ENCODE peak calls at places on chromosomes 3 and 15, in seven cellular contexts. B, Q, K, O, H, T and W are unnamed samples.

GRCh38 chr15:77921664-77922063 is 155.8 kb downstream of the TBC1D2B start:
- DNase-seq in O (no peak), Q (no peak), T (no peak), B (no peak), H (no peak), K (peak; percentile 5), W (peak; percentile 2)

GRCh38 chr3:79906106-79906505 is 138.3 kb upstream of the ROBO1 start:
- DNase-seq in H (no peak), T (no peak), B (no peak), Q (no peak), O (no peak), K (no peak), W (no peak)

GRCh38 chr15:79943820-79944219 is 27.2 kb downstream of the BCL2A1 start:
- DNase-seq in O (peak; percentile 92), H (no peak), K (no peak), T (no peak), Q (no peak), B (no peak), W (no peak)

GRCh38 chr15:58179741-58180381 is 41.7 kb downstream of the AQP9 start:
- DNase-seq in K (no peak), Q (no peak), O (peak; percentile 19), B (no peak), H (no peak), T (no peak), W (no peak)

GRCh38 chr3:50390523-50391177 is 31.3 kb upstream of the TMEM115 start:
- DNase-seq in O (no peak), H (peak; percentile 26), Q (peak; percentile 69), K (peak; percentile 89), B (no peak), T (no peak), W (peak; percentile 32)

GRCh38 chr3:143445118-143445517 is 325.5 kb downstream of the CHST2 start:
- DNase-seq in K (no peak), Q (no peak), T (no peak), B (no peak), O (peak; percentile 51), H (no peak), W (no peak)

GRCh38 chr15:62348528-62349087 is 183.5 kb upstream of the C2CD4B start:
- DNase-seq in T (no peak), Q (no peak), H (no peak), B (no peak), O (no peak), K (no peak), W (no peak)

GRCh38 chr15:83112233-83112958 is 5.0 kb downstream of the TM6SF1 start:
- DNase-seq in Q (no peak), K (peak; percentile 41), O (peak; percentile 95), H (no peak), B (no peak), T (no peak), W (peak; percentile 33)

GRCh38 chr3:78494831-78495230 is 1273.0 kb downstream of the ROBO1 start:
- DNase-seq in H (no peak), T (no peak), K (no peak), Q (no peak), B (no peak), O (no peak), W (no peak)

GRCh38 chr3:196650740-196651311 is 11.3 kb downstream of the NRROS start:
- DNase-seq in H (peak; percentile 33), B (no peak), O (peak; percentile 98), Q (peak; percentile 51), K (peak; percentile 48), T (peak; percentile 71), W (peak; percentile 67)

GRCh38 chr15:100256985-100257650 is 84.7 kb downstream of the ADAMTS17 start:
- DNase-seq in H (no peak), T (no peak), K (no peak), O (no peak), Q (no peak), B (no peak), W (no peak)

GRCh38 chr3:101573449-101574387 is at the start of gene PCNP:
- DNase-seq in Q (peak; percentile 100), H (peak; percentile 99), O (peak; percentile 99), B (peak; percentile 77), K (peak; percentile 99), T (peak; percentile 98), W (peak; percentile 96)
- TF ChIP-seq POLR2A in Q (peak; percentile 59), H (peak; percentile 77), O (peak; percentile 93), B (peak; percentile 84), K (no peak), T (no peak), W (peak; percentile 91)

GRCh38 chr15:42089942-42090341 is 4.4 kb downstream of the PLA2G4D start:
- DNase-seq in Q (no peak), T (no peak), K (no peak), H (no peak), B (no peak), O (no peak), W (no peak)

GRCh38 chr15:42090375-42090774 is 4.0 kb downstream of the PLA2G4D start:
- DNase-seq in B (no peak), H (no peak), K (no peak), Q (no peak), T (peak; percentile 8), O (no peak), W (no peak)

GRCh38 chr15:42088801-42089640 is 5.3 kb downstream of the PLA2G4D start:
- DNase-seq in B (no peak), K (no peak), H (no peak), Q (no peak), O (no peak), T (no peak), W (peak; percentile 54)

GRCh38 chr15:42091753-42092665 is 2.4 kb downstream of the PLA2G4D start:
- DNase-seq in B (no peak), H (no peak), Q (no peak), O (no peak), T (no peak), K (no peak), W (no peak)

DNA sequence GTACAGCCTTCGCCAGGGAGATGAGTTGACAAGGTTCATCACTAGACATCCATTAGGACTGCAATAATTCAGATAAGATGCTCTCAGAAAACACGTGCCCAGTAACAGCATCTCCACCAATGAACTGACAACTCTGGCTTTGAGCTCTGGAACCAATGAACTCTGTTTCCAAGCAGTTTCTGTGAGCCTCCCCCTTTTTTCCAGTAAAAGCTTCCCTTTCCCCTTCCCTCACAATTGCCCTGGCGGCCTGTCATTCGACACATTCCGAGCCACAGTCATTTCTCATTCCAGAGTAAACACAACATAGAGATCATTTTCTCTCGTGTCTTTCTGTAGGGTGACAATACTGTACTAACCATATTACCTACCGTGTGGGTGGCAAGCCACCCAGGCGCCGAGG is 3.6 kb downstream of the PLA2G4D start:
- DNase-seq in O (no peak), B (no peak), Q (no peak), K (no peak), T (no peak), H (no peak), W (no peak)
- TF ChIP-seq POLR2A in O (no peak), B (no peak), Q (no peak), K (no peak), T (no peak), H (no peak), W (no peak)

GRCh38 chr15:55289573-55290360 is at the start of gene RAB27A:
- DNase-seq in Q (peak; percentile 71), O (peak; percentile 16), T (peak; percentile 39), B (peak; percentile 67), H (peak; percentile 72), K (peak; percentile 59), W (peak; percentile 94)
- TF ChIP-seq POLR2A in Q (no peak), O (peak; percentile 32), T (no peak), B (peak; percentile 44), H (peak; percentile 34), K (no peak), W (peak; percentile 43)

GRCh38 chr15:101612676-101613075 is 39.5 kb downstream of the TM2D3 start:
- DNase-seq in T (no peak), B (no peak), O (no peak), K (no peak), H (no peak), Q (no peak), W (peak; percentile 76)

GRCh38 chr15:101613130-101614000 is 38.8 kb downstream of the TM2D3 start:
- DNase-seq in Q (peak; percentile 79), K (peak; percentile 96), O (peak; percentile 31), H (peak; percentile 68), T (peak; percentile 47), B (no peak), W (peak; percentile 41)

GRCh38 chr15:101615414-101615985 is 36.7 kb downstream of the TM2D3 start:
- DNase-seq in B (no peak), T (no peak), H (no peak), O (no peak), Q (peak; percentile 34), K (no peak), W (no peak)

GRCh38 chr15:101614761-101615160 is 37.4 kb downstream of the TM2D3 start:
- DNase-seq in O (no peak), Q (no peak), K (no peak), H (no peak), T (no peak), B (no peak), W (no peak)

GRCh38 chr15:101614001-101614585 is 38.1 kb downstream of the TM2D3 start:
- DNase-seq in B (no peak), Q (no peak), T (no peak), O (no peak), K (no peak), H (no peak), W (no peak)
- TF ChIP-seq POLR2A in B (no peak), Q (no peak), T (no peak), O (no peak), K (no peak), H (no peak), W (no peak)

GRCh38 chr3:49029563-49029884 is 326 bp upstream of the IMPDH2 start:
- DNase-seq in H (no peak), Q (no peak), K (no peak), O (no peak), T (no peak), B (no peak), W (no peak)
- TF ChIP-seq POLR2A in H (no peak), Q (no peak), K (no peak), O (no peak), T (no peak), B (no peak), W (no peak)

DNA sequence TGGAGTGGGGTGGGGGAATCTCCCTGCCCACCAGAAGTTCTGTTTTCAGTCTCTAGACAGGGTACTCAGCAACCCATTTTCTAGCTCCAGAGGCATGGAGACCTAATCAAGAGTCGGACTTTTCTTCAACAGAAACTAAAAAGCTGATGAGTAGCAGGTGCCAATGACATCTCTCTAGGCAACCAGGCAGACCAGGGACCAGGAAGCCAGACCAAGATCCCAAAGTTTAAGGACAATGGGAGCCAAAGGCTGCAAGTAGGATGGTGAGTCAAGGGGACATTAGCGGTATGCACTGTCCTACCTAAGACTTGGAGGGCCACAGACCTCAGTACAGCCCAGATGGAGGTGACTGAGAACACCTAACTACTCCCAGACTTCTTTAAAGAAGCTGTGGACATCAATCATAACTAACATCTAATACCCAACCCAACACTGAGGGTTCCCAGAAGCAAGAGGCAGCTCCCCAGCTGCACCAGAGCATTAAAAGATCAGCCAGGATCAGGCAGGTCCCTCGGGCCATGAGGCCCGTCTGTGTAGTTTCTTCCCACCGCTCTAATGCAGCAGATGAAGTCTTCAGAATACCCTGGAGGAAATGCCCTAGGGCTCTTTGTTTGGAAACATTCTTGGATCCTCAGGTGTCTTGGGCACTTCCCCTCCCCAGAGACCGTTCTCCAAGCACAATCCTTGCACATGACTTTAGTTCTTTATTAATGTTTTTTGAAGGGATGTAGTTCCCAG is 979 bp downstream of the CCDC71 start:
- DNase-seq in O (no peak), H (no peak), Q (no peak), K (no peak), B (no peak), T (no peak), W (no peak)
- TF ChIP-seq POLR2A in O (no peak), H (no peak), Q (no peak), K (no peak), B (no peak), T (no peak), W (no peak)